ENCODE peak calls at places on chromosomes 5 and 9, in six cellular contexts. M, D, Z, V, O and U are unnamed samples.

GRCh38 chr9:105044458-105044857 is 116.5 kb upstream of the ABCA1 start:
- DNase-seq in D (no peak), O (no peak), M (no peak), V (no peak), Z (no peak), U (no peak)

GRCh38 chr5:135822286-135822685 is 12.2 kb upstream of the SLC25A48 start:
- DNase-seq in V (no peak), M (no peak), Z (no peak), O (no peak), D (no peak), U (no peak)

GRCh38 chr5:111347021-111347420 is 122.8 kb downstream of the CAMK4 start:
- DNase-seq in O (no peak), V (no peak), M (no peak), Z (no peak), D (no peak), U (no peak)

GRCh38 chr9:114207034-114207815 is 51.9 kb downstream of the COL27A1 start:
- DNase-seq in M (no peak), D (no peak), O (no peak), Z (no peak), V (no peak), U (no peak)

GRCh38 chr5:86232246-86232645 is 385.5 kb upstream of the COX7C start:
- DNase-seq in M (no peak), O (no peak), Z (no peak), D (no peak), V (no peak), U (no peak)

GRCh38 chr5:159095218-159095617 is 4.5 kb downstream of the EBF1 start:
- DNase-seq in Z (no peak), O (peak), M (no peak), D (no peak), V (no peak), U (no peak)

GRCh38 chr5:72841756-72842535 is 25.5 kb downstream of the TNPO1 start:
- DNase-seq in M (no peak), O (no peak), V (no peak), Z (no peak), D (no peak), U (no peak)

GRCh38 chr5:115423541-115423940 is 121.0 kb downstream of the FEM1C start:
- DNase-seq in Z (no peak), V (no peak), M (no peak), D (no peak), O (no peak), U (no peak)

GRCh38 chr9:77648458-77649108 is 461 bp upstream of the GNA14 start:
- DNase-seq in V (no peak), D (no peak), M (peak), Z (no peak), O (peak), U (no peak)

GRCh38 chr9:39588056-39588814 is 232.8 kb downstream of the SPATA31A1 start:
- DNase-seq in V (no peak), O (no peak), D (peak), M (no peak), Z (no peak), U (peak)

GRCh38 chr5:78630047-78630446 is 18.5 kb downstream of the LHFPL2 start:
- DNase-seq in D (no peak), M (no peak), V (no peak), O (no peak), Z (no peak), U (no peak)

GRCh38 chr9:114624656-114625055 is 13.6 kb downstream of the TMEM268 start:
- DNase-seq in O (no peak), M (no peak), V (no peak), D (no peak), Z (no peak), U (no peak)

GRCh38 chr5:122154910-122155309 is 25.6 kb downstream of the ZNF474 start:
- DNase-seq in O (no peak), V (no peak), D (peak), M (no peak), Z (no peak), U (no peak)

GRCh38 chr9:109315889-109316640 is 4.8 kb downstream of the EPB41L4B start:
- DNase-seq in D (no peak), O (no peak), M (no peak), V (peak), Z (no peak), U (no peak)

GRCh38 chr5:53364098-53364497 is 116.3 kb upstream of the FST start:
- DNase-seq in O (no peak), Z (no peak), D (no peak), M (no peak), V (no peak), U (no peak)

GRCh38 chr5:142499591-142500384 is 175.0 kb upstream of the SPRY4 start:
- DNase-seq in M (no peak), O (no peak), V (peak), D (no peak), Z (no peak), U (no peak)

GRCh38 chr5:64678400-64678799 is 11.9 kb upstream of the SHISAL2B start:
- DNase-seq in Z (no peak), D (no peak), V (no peak), M (no peak), O (no peak), U (no peak)

GRCh38 chr9:98099898-98100297 is 19.1 kb downstream of the TRIM14 start:
- DNase-seq in O (no peak), M (no peak), D (no peak), Z (no peak), V (no peak), U (no peak)

GRCh38 chr9:22037954-22038690 is 29.0 kb upstream of the CDKN2B start:
- DNase-seq in D (no peak), O (no peak), M (no peak), Z (no peak), V (no peak), U (no peak)

GRCh38 chr5:7894860-7895259 is 25.9 kb downstream of the MTRR start:
- DNase-seq in D (no peak), Z (no peak), O (no peak), V (no peak), M (no peak), U (no peak)

DNA sequence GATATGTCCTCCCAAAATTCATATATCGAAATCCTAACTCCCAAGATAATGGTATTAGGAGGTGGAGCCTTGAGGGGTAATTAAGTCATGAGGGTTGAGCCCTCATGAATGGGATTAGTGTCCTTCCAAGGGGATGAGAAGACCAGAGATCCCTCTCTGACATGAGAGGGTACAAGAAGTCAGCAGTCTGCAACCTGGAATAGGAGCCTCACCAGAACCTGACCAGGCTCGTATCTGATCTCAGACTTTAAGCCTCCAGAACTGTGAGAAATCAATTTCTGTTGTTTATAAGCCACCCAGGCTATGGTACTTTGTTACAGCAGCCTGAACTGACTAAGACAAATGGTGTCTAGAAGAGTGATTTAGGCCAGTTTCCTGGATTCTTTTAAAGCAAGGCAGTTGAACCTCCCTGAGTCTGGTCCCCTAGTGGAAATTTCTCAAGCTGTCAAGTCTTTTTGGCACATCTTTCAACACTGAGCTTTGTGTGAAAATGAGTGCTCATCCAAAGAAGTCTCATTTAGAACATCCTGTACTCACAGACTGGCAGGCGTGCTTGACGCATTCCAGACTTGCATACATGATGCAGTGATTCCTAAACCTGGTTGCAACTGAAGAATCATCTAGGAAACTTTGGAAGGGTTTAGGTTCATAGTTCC is 254.8 kb upstream of the PPP1R2B start:
- DNase-seq in Z (no peak), O (no peak), M (no peak), V (no peak), D (no peak), U (no peak)
- TF ChIP-seq POLR2AphosphoS5 in Z (no peak), O (no peak), M (no peak), V (no peak), D (no peak), U (no peak)

DNA sequence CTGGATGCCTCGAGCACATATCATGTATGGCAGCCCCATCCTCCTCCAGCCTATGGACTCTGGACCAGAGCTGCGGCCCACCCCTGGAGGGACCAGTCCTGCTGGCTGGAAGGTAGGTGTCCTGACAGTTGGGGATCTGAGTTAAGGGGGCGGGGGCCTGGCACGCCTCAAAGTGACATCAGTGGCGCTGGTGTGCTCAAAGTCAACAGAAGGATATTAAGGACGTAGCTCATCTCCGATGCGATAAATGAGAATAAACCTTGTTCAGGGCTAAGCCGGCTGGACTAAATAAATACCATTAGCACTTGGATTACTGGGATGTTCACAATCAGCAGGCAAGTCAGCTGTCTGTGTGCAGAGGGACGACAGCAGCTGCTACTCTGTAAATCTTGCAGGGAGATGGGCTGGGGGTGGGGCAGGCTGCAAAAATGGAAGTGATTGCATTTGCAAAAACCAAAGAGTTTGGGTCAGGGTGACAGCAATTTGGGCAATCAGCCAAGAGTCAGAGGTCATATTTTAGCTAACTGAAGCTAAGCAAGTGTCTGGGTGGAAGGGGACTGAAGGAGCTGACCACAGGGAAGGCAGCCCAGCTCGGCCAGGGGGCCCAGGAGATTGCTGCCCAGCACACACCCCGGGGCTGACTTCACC is 80.0 kb upstream of the LRRTM2 start:
- DNase-seq in V (peak), Z (no peak), D (no peak), M (no peak), O (no peak), U (no peak)
- TF ChIP-seq TAF1 in V (no peak), Z (no peak), D (no peak), M (no peak), O (no peak), U (no peak)

DNA sequence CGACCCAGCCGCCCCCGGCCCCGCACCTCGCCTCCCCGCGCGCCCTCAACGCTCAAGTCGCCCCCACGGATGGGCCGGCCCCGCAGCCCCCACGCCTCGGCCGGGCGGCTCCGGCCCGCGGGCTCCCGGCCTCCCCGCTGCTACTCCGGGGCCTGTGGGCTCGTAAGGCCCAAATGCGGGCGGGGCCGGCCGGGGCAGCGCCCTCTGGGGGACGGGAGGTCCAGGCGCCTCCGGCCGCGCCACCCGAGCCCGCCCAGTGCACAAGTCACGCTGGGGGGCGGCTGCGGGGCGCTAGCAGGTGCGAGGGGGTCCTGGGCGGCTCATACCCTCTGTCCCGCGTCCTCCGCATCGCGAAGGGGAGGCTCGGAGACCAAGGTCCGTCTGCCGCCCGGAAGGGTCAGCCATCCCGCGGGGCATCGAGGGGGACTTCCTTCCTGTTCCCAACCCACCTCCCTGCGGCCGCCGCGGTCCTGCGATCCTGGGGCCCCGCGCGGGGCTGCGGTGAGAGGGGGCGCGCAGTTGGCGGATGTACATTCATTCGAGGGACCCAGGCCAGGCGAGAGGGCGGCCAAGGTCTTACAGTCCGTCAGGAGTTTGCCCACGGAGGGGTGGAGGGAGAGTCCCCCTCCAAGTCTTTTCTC is at the start of gene CIZ1:
- DNase-seq in D (peak), V (peak), M (peak), Z (no peak), O (peak), U (peak)
- TF ChIP-seq POLR2AphosphoS5 in D (peak), V (peak), M (no peak), Z (peak), O (no peak), U (no peak)

GRCh38 chr5:126552614-126553013 is 42.4 kb downstream of the ALDH7A1 start:
- DNase-seq in O (peak), M (no peak), V (no peak), Z (no peak), D (no peak), U (no peak)
- TF ChIP-seq TAF1 in O (no peak), M (no peak), V (no peak), Z (no peak), D (no peak), U (no peak)

GRCh38 chr5:171201285-171201684 is 107.8 kb upstream of the TLX3 start:
- DNase-seq in M (no peak), Z (no peak), O (no peak), V (no peak), D (no peak), U (no peak)

GRCh38 chr5:171207256-171207866 is 101.7 kb upstream of the TLX3 start:
- DNase-seq in O (peak), M (no peak), Z (no peak), V (peak), D (peak), U (no peak)

DNA sequence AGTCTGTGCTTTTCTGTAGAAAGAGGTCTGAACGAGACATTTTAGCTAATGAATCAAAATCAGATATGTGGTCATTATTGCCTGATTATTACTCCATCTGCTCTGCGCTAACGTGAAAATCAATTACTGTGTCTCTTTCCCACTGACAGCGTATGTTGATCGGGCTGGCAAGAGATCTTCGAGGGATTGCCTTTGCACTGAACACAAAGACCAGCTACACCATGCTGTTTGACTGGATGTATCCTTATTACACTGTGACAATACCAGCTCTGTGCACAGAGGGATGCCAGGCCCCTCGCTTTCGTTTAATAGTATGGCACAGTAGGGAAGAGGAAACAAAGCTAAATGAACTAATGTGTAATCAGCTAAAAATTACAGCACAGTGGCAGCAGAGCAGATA is 103.7 kb upstream of the TLX3 start:
- DNase-seq in D (no peak), O (no peak), M (no peak), V (no peak), Z (no peak), U (no peak)
- TF ChIP-seq POLR2AphosphoS5 in D (no peak), O (no peak), M (no peak), V (no peak), Z (no peak), U (no peak)